ENCODE peak calls at places on chromosomes 6 and 20, in five cellular contexts. H is H1, G is NT2/D1, U is HCT116, D is K562. E is an unnamed sample.

GRCh38 chr20:9506964-9507369 is 7.4 kb upstream of the LAMP5 start:
- DNase-seq in H (peak), U (no peak), D (no peak), G (no peak), E (no peak)

GRCh38 chr20:36109251-36109947 is 45.1 kb upstream of the EPB41L1 start:
- DNase-seq in D (no peak), G (no peak), U (no peak), H (no peak), E (peak)

GRCh38 chr6:167898673-167899311 is 72.1 kb downstream of the AFDN start:
- DNase-seq in U (no peak), G (no peak), D (no peak), H (no peak), E (peak)

GRCh38 chr6:79077680-79078056 is 386 bp downstream of the PHIP start:
- DNase-seq in D (peak), U (no peak), G (no peak), H (no peak), E (no peak)

GRCh38 chr6:142030115-142030619 is 102.6 kb upstream of the GJE1 start:
- DNase-seq in G (no peak), D (peak), H (no peak), U (no peak), E (no peak)

GRCh38 chr20:9025643-9026042 is 43.2 kb upstream of the PLCB4 start:
- DNase-seq in H (no peak), D (no peak), U (no peak), G (no peak), E (no peak)

GRCh38 chr20:49132995-49133451 is 55.1 kb downstream of the STAU1 start:
- DNase-seq in D (peak), G (peak), H (no peak), U (peak), E (peak)

GRCh38 chr20:25252686-25253421 is 5.0 kb downstream of the PYGB start:
- DNase-seq in H (peak), D (no peak), G (no peak), U (no peak), E (no peak)

GRCh38 chr6:2630362-2630761 is 120.4 kb downstream of the MYLK4 start:
- DNase-seq in H (no peak), G (no peak), D (peak), U (peak), E (peak)

GRCh38 chr6:10343320-10343719 is 71.6 kb downstream of the TFAP2A start:
- DNase-seq in G (no peak), U (no peak), H (no peak), D (no peak), E (no peak)

GRCh38 chr20:4006640-4007039 is 8.7 kb downstream of the RNF24 start:
- DNase-seq in D (no peak), U (no peak), G (no peak), H (no peak), E (no peak)

GRCh38 chr20:31560094-31560899 is 44.8 kb upstream of the ID1 start:
- DNase-seq in H (peak), U (peak), D (peak), G (peak), E (peak)

GRCh38 chr6:161351855-161352254 is 78.0 kb upstream of the AGPAT4 start:
- DNase-seq in H (no peak), G (no peak), U (no peak), D (peak), E (no peak)

GRCh38 chr6:36136551-36136950 is 6.2 kb downstream of the MAPK13 start:
- DNase-seq in H (no peak), D (no peak), U (no peak), G (no peak), E (no peak)

GRCh38 chr6:158715330-158716311 is 65.8 kb downstream of the SYTL3 start:
- DNase-seq in U (no peak), D (peak), H (no peak), G (no peak), E (no peak)

GRCh38 chr20:39397646-39398045 is 435.5 kb downstream of the DHX35 start:
- DNase-seq in G (no peak), H (no peak), D (no peak), U (no peak), E (no peak)

GRCh38 chr6:39555136-39555535 is 170.1 kb downstream of the KIF6 start:
- DNase-seq in G (no peak), D (no peak), U (no peak), H (no peak), E (no peak)

GRCh38 chr6:156881687-156882629 is 104.8 kb downstream of the ARID1B start:
- DNase-seq in G (no peak), D (no peak), U (no peak), H (no peak), E (no peak)
- TF ChIP-seq YY1 in G (no peak), D (no peak), U (no peak), H (no peak), E (no peak)

GRCh38 chr6:145529582-145529981 is 205.7 kb downstream of the EPM2A start:
- DNase-seq in D (no peak), U (no peak), G (no peak), H (no peak), E (no peak)
- TF ChIP-seq YY1 in D (no peak), U (no peak), G (no peak), H (no peak), E (no peak)

GRCh38 chr6:127811939-127812338 is 88.9 kb downstream of the THEMIS start:
- DNase-seq in G (no peak), U (no peak), D (no peak), H (no peak), E (no peak)

GRCh38 chr6:127813682-127814027 is 87.2 kb downstream of the THEMIS start:
- DNase-seq in G (no peak), H (no peak), D (no peak), U (no peak), E (no peak)

GRCh38 chr6:127808118-127808517 is 92.7 kb downstream of the THEMIS start:
- DNase-seq in G (no peak), D (no peak), H (no peak), U (no peak), E (no peak)

GRCh38 chr6:127816643-127817042 is 84.2 kb downstream of the THEMIS start:
- DNase-seq in H (no peak), D (no peak), G (no peak), U (no peak), E (no peak)

DNA sequence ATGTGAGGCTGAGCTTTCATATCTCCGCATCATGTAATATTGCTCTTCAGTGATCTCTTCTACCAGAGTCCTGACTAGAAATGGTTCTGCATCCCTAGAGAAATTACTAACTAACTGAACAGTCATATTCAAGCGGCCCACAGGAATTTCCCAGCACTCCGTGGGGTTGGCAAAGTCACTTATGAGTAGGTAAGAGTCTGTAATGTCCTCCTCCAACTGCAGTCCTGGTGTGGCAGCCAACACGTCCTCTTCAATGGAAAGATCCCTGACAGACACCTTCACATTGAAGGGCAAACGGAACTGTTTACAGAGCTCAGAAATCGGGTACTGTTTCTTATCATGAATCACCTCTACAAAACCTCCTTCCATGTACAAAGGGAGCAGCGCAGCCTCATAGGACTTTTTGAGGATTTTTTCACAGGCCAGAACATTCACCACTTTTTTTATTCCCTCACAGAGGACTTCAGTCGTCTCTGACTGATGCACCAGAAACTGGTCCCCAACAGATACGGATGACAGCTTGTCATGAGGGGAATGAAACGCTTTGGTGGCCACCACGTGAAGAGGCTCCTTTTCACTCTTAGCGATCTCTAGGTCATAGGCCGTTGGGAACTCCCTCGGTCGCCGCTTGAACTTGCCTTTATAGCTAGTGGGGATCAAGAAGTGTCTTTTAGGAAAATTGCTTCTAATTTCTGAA is 87.7 kb downstream of the THEMIS start:
- DNase-seq in D (no peak), H (no peak), U (no peak), G (no peak), E (no peak)
- TF ChIP-seq YY1 in D (no peak), H (no peak), U (no peak), G (no peak), E (no peak)

GRCh38 chr20:57811373-57812020 is 101.7 kb upstream of the PMEPA1 start:
- DNase-seq in G (peak), U (no peak), D (no peak), H (no peak), E (no peak)
- TF ChIP-seq YY1 in G (no peak), U (no peak), D (no peak), H (no peak), E (no peak)

DNA sequence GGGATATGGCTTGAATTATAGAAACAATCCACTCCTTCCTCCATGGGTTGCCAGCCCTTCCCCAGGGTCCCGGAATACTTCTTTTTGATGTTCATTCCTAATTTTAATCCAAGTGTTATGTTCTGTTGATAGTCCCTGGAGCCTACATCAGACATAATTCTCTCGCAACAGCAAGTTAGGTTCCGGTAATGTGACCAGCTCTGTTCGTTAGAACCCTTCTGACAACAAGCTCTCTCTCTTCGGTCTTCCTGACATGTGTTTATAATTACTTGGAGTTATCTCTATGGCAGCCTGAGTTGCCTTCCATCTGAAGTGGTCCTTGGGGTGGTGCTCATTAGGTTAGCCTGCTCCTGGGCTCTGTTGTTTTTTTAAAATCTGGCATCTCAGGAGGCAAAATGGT is 506.9 kb upstream of the JARID2 start:
- DNase-seq in H (no peak), G (no peak), D (no peak), U (no peak), E (no peak)
- TF ChIP-seq YY1 in H (no peak), G (no peak), D (no peak), U (no peak), E (no peak)

DNA sequence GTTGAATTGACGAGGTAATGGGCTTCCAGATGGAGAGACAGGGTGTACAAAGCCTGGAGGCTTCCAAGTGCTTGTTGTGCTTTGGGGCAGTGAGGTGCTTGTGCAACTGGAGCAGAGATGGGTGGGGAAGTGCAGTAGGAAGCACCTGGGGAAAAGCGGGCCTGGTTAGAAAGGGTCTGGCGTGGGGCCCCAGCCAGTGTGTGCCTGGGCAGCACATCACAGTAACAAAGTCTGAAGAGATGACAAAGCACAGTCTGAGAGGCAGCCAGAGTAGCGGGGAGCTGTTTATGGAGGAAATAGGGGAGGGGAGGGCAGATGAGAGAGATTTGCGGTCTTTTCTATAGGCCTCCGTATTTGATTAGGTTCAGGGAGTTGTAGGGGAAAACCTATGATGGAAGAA is 15.3 kb upstream of the MROH8 start:
- DNase-seq in U (no peak), G (no peak), H (no peak), D (no peak), E (no peak)
- TF ChIP-seq YY1 in U (no peak), G (no peak), H (no peak), D (no peak), E (no peak)

DNA sequence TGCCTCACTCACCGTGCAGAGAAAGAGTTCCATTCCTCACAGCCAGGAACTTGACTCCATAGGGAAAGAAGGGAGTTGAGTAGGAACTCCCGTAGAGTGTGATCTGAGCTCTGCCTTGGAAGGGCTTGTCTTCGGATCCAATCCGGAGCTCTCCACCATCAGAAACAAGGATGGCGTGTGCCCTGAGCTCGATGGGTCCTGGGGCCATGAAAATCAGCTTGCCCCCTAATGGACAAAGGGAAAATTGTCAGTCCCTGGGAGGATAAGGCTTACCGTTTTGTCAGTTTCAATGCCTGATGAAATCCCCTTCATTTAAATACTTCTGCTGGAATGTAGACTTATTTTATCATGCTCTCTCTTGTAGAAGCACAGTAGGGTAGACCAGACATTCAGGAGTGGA is 153.3 kb downstream of the PKHD1 start:
- DNase-seq in H (peak), D (peak), U (peak), G (no peak), E (peak)
- TF ChIP-seq YY1 in H (peak), D (no peak), U (no peak), G (no peak), E (no peak)

DNA sequence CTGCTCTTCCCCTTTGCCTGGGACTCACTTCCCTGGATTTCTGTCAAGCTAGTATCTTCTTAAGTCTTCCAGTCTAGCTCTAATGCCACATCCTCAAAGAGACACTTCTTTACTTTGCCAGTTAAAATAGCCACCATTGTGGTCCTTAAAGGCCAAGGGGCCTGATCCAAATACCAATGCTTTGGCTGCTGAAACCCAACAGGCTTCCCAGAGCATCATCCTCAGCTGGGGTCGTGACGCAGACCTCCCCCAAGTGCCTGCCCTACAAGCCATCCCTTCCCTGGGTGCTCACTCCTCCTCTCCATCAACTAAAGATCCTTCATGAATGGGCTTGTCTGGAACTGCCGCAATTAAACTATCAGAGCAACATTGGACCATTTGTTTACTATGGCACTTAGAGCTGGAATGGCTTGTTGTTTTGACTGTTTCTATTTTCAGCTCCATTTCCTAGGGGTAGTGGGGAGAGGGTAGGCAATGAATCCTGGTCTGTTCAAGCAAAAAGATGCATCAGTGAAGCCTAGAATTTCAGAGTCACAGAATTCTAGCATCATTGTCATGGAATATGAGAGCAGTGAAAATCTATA is 79.6 kb upstream of the SIRPA start:
- DNase-seq in U (no peak), G (no peak), H (no peak), D (no peak), E (no peak)
- TF ChIP-seq YY1 in U (no peak), G (no peak), H (no peak), D (no peak), E (no peak)

DNA sequence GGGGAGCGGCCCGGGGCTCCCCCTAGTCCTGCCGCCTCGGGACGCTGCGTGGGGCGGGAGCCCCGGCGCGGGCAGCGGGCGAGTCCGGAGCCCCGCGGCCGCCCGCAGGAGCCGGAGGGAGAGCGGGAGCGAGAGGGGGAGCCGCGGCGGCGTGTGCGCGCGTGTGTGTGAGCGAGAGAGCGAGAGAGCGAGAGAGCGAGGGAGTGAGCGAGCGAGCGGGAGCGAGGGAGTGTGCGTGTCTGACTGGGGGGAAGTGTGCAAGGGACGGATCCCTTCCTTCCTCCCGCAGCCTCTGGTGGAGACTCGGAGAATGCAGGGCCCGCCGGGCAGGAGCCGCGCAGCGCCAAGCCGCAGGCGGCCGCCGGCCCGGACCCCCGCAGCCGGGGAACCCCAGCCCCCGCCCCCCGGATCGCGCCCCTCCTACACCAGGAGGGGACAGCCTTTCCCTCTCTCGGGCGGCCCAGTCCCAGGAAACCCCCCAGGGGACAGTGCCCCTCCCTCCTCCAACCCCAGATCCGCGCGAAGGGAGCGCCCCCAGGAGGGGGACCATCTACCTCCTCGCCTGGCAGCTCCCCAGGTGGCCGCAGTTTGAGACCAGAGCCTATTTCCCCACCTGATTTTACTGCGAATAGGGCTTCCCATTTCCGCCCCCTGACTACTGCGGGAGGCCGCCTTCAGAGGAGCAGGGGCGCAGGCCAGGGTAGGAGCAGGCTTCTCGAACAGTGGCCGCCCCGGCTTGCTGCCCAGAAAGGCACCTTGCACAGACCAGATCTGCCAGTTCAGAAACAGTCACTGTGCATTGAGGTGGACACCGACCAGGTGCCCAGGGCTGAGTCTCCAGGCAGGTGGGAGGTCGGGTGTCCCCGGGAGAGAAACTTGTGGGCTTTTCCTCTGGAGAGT is at the start of gene CDH22:
- DNase-seq in D (peak), H (peak), U (peak), G (peak), E (peak)
- TF ChIP-seq YY1 in D (no peak), H (no peak), U (no peak), G (no peak), E (no peak)

DNA sequence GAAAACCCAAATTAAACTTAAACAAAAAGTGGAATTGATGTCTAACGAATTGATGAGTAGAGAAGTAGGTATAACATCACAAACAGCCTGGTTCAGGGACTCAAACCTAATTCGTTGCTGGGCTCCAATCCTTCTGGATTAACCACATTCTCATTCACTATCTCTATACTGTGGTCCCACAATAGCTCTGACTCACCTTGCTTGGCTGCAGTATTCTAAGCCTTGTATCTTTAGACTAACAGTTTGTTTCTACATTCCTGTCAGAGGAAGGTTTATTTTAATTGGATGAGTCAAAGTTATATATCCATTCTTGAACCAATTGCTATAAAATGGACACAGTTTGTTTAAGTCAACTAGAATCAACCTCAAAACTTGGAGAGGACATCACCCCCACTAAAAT is 530.5 kb upstream of the PTCHD4 start:
- DNase-seq in H (no peak), D (no peak), U (no peak), G (no peak), E (no peak)
- TF ChIP-seq YY1 in H (no peak), D (no peak), U (no peak), G (no peak), E (no peak)